ENCODE peak calls at places on chromosomes 2 and 18, in four cellular contexts. Z, S, F and T are unnamed samples. For H3K4me1, the result is how much of the 10 kb centered on the place peaks cover.

GRCh38 chr2:26780203-26780760 is 5.6 kb upstream of the CENPA start:
- DNase-seq in F (no peak), S (no peak), Z (no peak), T (no peak)

GRCh38 chr2:26632624-26633185 is 8.5 kb downstream of the CIB4 start:
- DNase-seq in F (no peak), Z (no peak), S (no peak), T (no peak)

GRCh38 chr18:76412818-76413565 is 82.0 kb downstream of the ZNF516 start:
- DNase-seq in Z (peak), S (no peak), F (peak), T (no peak)

GRCh38 chr2:130759906-130760753 is 4.8 kb downstream of the AMER3 start:
- DNase-seq in F (peak), S (no peak), Z (no peak), T (no peak)

GRCh38 chr2:191240871-191241270 is 4.3 kb upstream of the MYO1B start:
- DNase-seq in F (no peak), S (no peak), Z (no peak), T (no peak)

GRCh38 chr18:76013041-76013440 is 482.0 kb downstream of the ZNF516 start:
- DNase-seq in Z (no peak), S (no peak), F (peak), T (no peak)

GRCh38 chr2:119424284-119425118 is 7.2 kb upstream of the TMEM37 start:
- DNase-seq in F (no peak), Z (no peak), S (no peak), T (no peak)

GRCh38 chr2:21042708-21042957 is 1.2 kb downstream of the APOB start:
- DNase-seq in Z (no peak), F (no peak), S (no peak), T (no peak)

GRCh38 chr2:23988371-23988770 is 21.5 kb upstream of the MFSD2B start:
- DNase-seq in Z (no peak), S (no peak), F (no peak), T (no peak)

GRCh38 chr2:128444816-128445532 is 126.3 kb upstream of the HS6ST1 start:
- DNase-seq in S (no peak), F (no peak), Z (peak), T (no peak)

GRCh38 chr2:134181219-134181618 is 72.7 kb upstream of the MGAT5 start:
- DNase-seq in Z (no peak), F (no peak), S (no peak), T (no peak)

GRCh38 chr2:162579169-162579568 is 235.2 kb downstream of the GCA start:
- DNase-seq in F (no peak), S (no peak), Z (peak), T (no peak)

GRCh38 chr2:145258903-145259579 is 739.1 kb upstream of the ZEB2 start:
- DNase-seq in F (peak), S (no peak), Z (no peak), T (no peak)

GRCh38 chr18:61901334-61901986 is 8.7 kb upstream of the RNF152 start:
- DNase-seq in F (peak), Z (peak), S (peak), T (peak)

GRCh38 chr2:8565399-8566154 is 116.3 kb upstream of the ID2 start:
- DNase-seq in Z (peak), S (no peak), F (no peak), T (no peak)

GRCh38 chr2:173644146-173644545 is 289.5 kb downstream of the CDCA7 start:
- DNase-seq in F (peak), Z (no peak), S (no peak), T (no peak)

GRCh38 chr2:45123521-45124191 is 114.4 kb upstream of the SIX2 start:
- DNase-seq in F (peak), Z (no peak), S (no peak), T (no peak)

GRCh38 chr2:59899692-59900091 is 653.8 kb downstream of the BCL11A start:
- DNase-seq in F (no peak), S (no peak), Z (no peak), T (no peak)

DNA sequence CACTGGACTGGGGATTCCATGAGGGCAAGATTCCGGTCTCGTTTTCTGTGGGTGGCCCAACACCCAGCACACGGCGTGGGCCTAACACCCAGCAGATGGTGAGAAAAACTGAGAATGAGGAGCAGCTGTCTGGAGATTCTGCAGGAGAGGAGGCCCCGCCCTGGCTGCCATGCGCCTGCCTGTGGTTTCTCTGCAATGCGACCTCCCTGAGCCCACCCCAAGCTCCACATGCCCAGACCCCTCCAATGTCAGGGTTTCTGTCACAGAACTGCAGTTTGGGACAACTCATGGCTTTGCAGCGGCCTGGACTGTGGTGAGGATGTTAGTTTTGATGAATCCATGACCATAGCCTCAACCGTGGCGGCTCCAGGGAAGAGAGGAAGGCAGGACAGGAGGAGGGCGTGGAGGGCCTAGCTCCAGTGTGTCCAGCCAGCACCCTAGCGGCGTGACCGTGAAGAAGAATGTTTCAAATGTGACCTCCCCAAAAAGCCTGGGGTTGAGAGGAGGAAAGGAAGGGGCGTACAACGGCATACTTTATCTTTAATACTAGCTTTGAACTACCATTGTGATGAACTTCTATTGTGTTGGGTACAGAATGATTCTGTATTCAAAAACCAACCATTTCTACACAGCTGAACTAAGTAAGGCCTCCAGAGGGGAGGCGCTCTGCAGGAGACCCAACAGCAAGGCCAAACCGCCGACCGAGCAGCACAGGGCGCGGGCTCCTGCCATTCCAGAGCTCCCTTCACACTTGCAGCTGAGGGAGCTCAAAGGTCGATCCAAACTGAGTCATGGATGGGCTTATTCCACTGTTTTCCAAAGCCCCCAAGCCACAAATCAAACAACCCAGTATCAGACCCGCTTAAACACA is 3.4 kb downstream of the PXDN start:
- DNase-seq in F (no peak), Z (peak), S (peak), T (peak)
- H3K27ac ChIP-seq in F (peak), Z (no peak), S (no peak), T (no peak)

DNA sequence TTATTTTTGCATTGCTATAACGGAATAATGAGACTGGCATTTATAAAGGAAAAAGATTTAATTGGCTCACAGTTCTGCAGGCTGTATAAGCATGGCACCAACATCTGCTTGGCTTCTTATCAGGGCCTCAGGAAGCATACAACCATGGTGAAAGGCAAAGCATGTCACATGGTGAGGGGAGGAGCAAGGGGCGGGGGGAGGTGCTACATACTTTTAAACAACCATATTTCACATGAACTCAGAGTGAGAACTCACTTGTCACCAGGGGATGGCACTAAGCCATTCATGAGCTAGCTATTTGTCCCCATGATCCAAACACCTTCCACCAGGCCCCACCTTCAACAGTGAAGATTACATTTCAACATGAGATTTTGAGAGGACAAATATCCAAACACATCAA is 188.7 kb downstream of the MBD5 start:
- DNase-seq in S (no peak), F (no peak), Z (peak), T (no peak)
- H3K4me3 ChIP-seq in S (no peak), F (no peak), Z (no peak), T (no peak)

DNA sequence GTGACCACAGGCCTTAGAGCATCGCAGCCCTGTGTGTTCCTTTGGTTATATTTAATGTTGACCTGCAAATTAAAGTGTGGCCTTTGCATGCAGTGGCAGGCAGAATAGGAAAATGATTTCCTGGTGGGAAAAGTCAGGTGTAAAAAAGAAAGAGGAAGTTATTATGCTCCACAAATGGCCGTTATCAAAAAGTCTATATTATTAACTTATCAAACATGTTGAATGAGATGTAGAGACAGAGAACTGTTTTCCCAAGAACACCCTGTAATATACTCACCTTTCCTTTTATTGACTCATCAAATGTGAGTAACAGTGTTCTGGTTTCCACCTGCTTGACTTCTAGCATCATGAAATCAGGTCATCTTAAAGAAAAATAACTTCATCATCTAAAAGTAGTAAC is 35.3 kb downstream of the MEIS1 start:
- DNase-seq in F (no peak), S (no peak), Z (no peak), T (no peak)
- H3K4me1 ChIP-seq in F (under half), S (under half), Z (under half), T (under half)

GRCh38 chr18:57002627-57003026 is 144.3 kb upstream of the BOD1L2 start:
- DNase-seq in F (no peak), S (no peak), Z (no peak), T (no peak)

GRCh38 chr18:56999823-57000222 is 147.1 kb upstream of the BOD1L2 start:
- DNase-seq in F (no peak), Z (no peak), S (no peak), T (no peak)

GRCh38 chr18:57003342-57003741 is 143.5 kb upstream of the BOD1L2 start:
- DNase-seq in Z (no peak), F (no peak), S (no peak), T (no peak)

GRCh38 chr18:57008001-57008686 is 138.7 kb upstream of the BOD1L2 start:
- DNase-seq in Z (no peak), F (no peak), S (no peak), T (peak)

DNA sequence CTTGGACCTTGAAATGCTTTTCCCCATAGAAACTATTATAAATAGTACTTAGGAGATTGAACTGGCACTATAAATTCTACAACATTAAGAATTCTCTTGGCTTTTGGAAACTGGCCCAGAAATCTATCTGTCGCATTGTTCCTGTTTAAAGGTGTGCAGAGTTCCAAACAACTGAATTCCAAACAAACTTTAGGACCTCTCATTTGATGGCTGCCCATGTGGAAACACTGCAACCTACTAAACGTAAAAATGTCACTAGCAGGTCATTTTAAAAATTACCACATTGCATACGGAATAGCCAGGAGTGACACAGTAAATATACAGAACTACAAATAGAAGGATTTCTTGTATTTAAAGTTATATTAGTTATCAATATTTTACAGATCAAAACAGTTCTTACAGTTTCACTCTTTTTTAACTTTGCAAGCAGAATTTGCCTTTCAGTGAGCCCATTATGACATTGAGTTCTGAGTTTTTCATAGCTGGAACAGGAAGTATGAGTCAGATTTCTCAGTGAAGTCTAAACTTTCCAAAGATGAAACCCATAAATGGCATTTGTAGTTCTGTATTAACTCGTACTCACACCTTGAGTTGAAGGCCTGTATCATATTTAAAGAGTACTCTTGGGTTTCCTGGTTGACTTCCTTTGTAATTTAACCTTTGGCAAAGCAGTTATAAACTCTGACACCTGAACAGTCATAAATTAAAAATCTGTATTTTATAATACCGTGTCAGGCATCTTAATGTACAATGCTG is 142.3 kb upstream of the BOD1L2 start:
- DNase-seq in S (no peak), Z (no peak), F (peak), T (no peak)
- H3K27ac ChIP-seq in S (no peak), Z (no peak), F (no peak), T (no peak)